ENCODE peak calls at places on chromosomes 7 and 10, in ten cellular contexts. D is GM13976; M is dorsolateral prefrontal cortex; K is WERI-Rb-1; O is T-cell; J is AG04450; I is astrocyte of the spinal cord; F is activated CD4-positive, alpha-beta T cell treated with anti-CD3 and anti-CD28 coated beads for 48 hours; U is foreskin fibroblast; G is HS-5. B is an unnamed sample.

GRCh38 chr10:12479924-12480323 is 130.6 kb downstream of the CAMK1D start:
- DNase-seq in D (no peak), M (no peak), K (no peak), O (no peak), J (no peak), I (no peak), F (no peak), U (no peak), G (no peak), B (no peak)

GRCh38 chr7:150784954-150785353 is 15.2 kb downstream of the TMEM176B start:
- DNase-seq in D (no peak), M (no peak), K (no peak), O (no peak), J (no peak), I (no peak), F (no peak), U (no peak), G (no peak), B (peak)

GRCh38 chr7:74598558-74598957 is 59.0 kb upstream of the GTF2I start:
- DNase-seq in D (no peak), M (no peak), K (no peak), O (no peak), J (no peak), I (peak), F (no peak), U (peak), G (peak), B (peak)

GRCh38 chr10:70560511-70560931 is 42.0 kb downstream of the PRF1 start:
- DNase-seq in D (no peak), M (no peak), K (no peak), O (no peak), J (no peak), I (no peak), F (no peak), U (no peak), G (no peak), B (no peak)

GRCh38 chr7:26898917-26899316 is 34.5 kb upstream of the SKAP2 start:
- DNase-seq in D (no peak), M (no peak), K (no peak), O (no peak), J (no peak), I (no peak), F (no peak), U (peak), G (no peak), B (no peak)

GRCh38 chr10:24952146-24952700 is at the start of gene PRTFDC1:
- DNase-seq in D (peak), M (peak), K (peak), O (peak), J (no peak), I (no peak), F (peak), U (peak), G (no peak), B (no peak)

GRCh38 chr10:18545626-18546025 is 105.8 kb downstream of the NSUN6 start:
- DNase-seq in D (peak), M (no peak), K (no peak), O (no peak), J (peak), I (peak), F (no peak), U (no peak), G (no peak), B (no peak)

GRCh38 chr10:109898666-109899577 is 24.4 kb downstream of the XPNPEP1 start:
- DNase-seq in D (no peak), M (no peak), K (no peak), O (no peak), J (no peak), I (no peak), F (no peak), U (peak), G (no peak), B (peak)

GRCh38 chr7:144390481-144390880 is 13.0 kb downstream of the NOBOX start:
- DNase-seq in D (no peak), M (no peak), K (no peak), O (no peak), J (no peak), I (no peak), F (no peak), U (no peak), G (no peak), B (no peak)

GRCh38 chr10:46106410-46107255 is 60.6 kb upstream of the MSMB start:
- DNase-seq in D (peak), M (peak), K (peak), O (peak), J (no peak), I (peak), F (peak), U (peak), G (no peak), B (no peak)

GRCh38 chr10:78341953-78342614 is 308.4 kb downstream of the RPS24 start:
- DNase-seq in D (no peak), M (no peak), K (no peak), O (peak), J (no peak), I (no peak), F (no peak), U (no peak), G (no peak), B (no peak)

GRCh38 chr10:29415876-29416275 is 127.0 kb downstream of the LYZL1 start:
- DNase-seq in D (no peak), M (no peak), K (no peak), O (no peak), J (no peak), I (no peak), F (no peak), U (no peak), G (no peak), B (no peak)

GRCh38 chr7:100964630-100965029 is 4.7 kb upstream of the MUC12 start:
- DNase-seq in D (peak), M (no peak), K (no peak), O (no peak), J (no peak), I (no peak), F (no peak), U (no peak), G (no peak), B (no peak)

GRCh38 chr7:116763647-116764046 is 91.7 kb downstream of the MET start:
- DNase-seq in D (no peak), M (no peak), K (no peak), O (no peak), J (no peak), I (no peak), F (no peak), U (no peak), G (no peak), B (no peak)

GRCh38 chr10:95442341-95442740 is 118.8 kb downstream of the SORBS1 start:
- DNase-seq in D (no peak), M (no peak), K (no peak), O (no peak), J (no peak), I (no peak), F (no peak), U (no peak), G (no peak), B (no peak)

GRCh38 chr7:17009007-17009719 is 127.4 kb upstream of the AGR3 start:
- DNase-seq in D (peak), M (no peak), K (no peak), O (no peak), J (no peak), I (peak), F (no peak), U (peak), G (peak), B (peak)

GRCh38 chr10:8036521-8037198 is 17.8 kb upstream of the GATA3 start:
- DNase-seq in D (no peak), M (no peak), K (no peak), O (no peak), J (no peak), I (no peak), F (no peak), U (no peak), G (no peak), B (no peak)